ENCODE peak calls at places on chromosomes 5 and 9, in four cellular contexts. A, T, Y and L are unnamed samples.

GRCh38 chr9:16139781-16140180 is 586.9 kb downstream of the CCDC171 start:
- DNase-seq in A (no peak), T (no peak), Y (no peak), L (no peak)

GRCh38 chr5:93583799-93584530 is 943 bp downstream of the NR2F1 start:
- DNase-seq in A (peak; percentile 56), T (no peak), Y (no peak), L (peak; percentile 47)

GRCh38 chr5:88281322-88281721 is 12.7 kb upstream of the TMEM161B start:
- DNase-seq in A (no peak), T (no peak), Y (no peak), L (no peak)

GRCh38 chr5:143694357-143694756 is 117.6 kb upstream of the HMHB1 start:
- DNase-seq in A (no peak), T (no peak), Y (no peak), L (no peak)

GRCh38 chr5:113118298-113118697 is 141.7 kb downstream of the DCP2 start:
- DNase-seq in A (no peak), T (no peak), Y (no peak), L (no peak)

GRCh38 chr5:177366528-177367322 is 9.0 kb downstream of the RGS14 start:
- DNase-seq in A (peak; percentile 86), T (no peak), Y (peak; percentile 96), L (peak; percentile 68)

GRCh38 chr9:114737118-114737517 is 55.1 kb upstream of the TEX48 start:
- DNase-seq in A (no peak), T (no peak), Y (no peak), L (no peak)

GRCh38 chr5:24226492-24226891 is 418.3 kb downstream of the CDH10 start:
- DNase-seq in A (no peak), T (no peak), Y (no peak), L (no peak)

GRCh38 chr9:93059097-93059959 is 827 bp downstream of the SUSD3 start:
- DNase-seq in A (no peak), T (no peak), Y (peak; percentile 71), L (no peak)

GRCh38 chr9:97307500-97308163 is at the start of gene CCDC180:
- DNase-seq in A (peak; percentile 4), T (no peak), Y (no peak), L (no peak)

GRCh38 chr5:75021229-75021628 is 31.1 kb downstream of the GCNT4 start:
- DNase-seq in A (no peak), T (no peak), Y (no peak), L (no peak)

GRCh38 chr9:97889941-97890557 is 32.3 kb downstream of the TRMO start:
- DNase-seq in A (peak; percentile 22), T (no peak), Y (peak; percentile 83), L (no peak)

GRCh38 chr5:65837139-65837538 is 89.2 kb upstream of the ERBIN start:
- DNase-seq in A (no peak), T (peak; percentile 15), Y (no peak), L (peak; percentile 93)
- H3K9me1 ChIP-seq in A (no peaks in the 10 kb centered on the region), T (no peaks in the 10 kb centered on the region), Y (no peaks in the 10 kb centered on the region), L (peaks cover 3% of the 10 kb centered on the region)

GRCh38 chr5:158715592-158715991 is 384.1 kb downstream of the EBF1 start:
- DNase-seq in A (no peak), T (no peak), Y (no peak), L (no peak)

GRCh38 chr5:158716668-158717067 is 383.0 kb downstream of the EBF1 start:
- DNase-seq in A (peak; percentile 1), T (no peak), Y (no peak), L (no peak)

GRCh38 chr5:158722940-158723339 is 376.8 kb downstream of the EBF1 start:
- DNase-seq in A (no peak), T (no peak), Y (no peak), L (no peak)

GRCh38 chr5:158718738-158719505 is 380.8 kb downstream of the EBF1 start:
- DNase-seq in A (no peak), T (no peak), Y (no peak), L (peak; percentile 21)

GRCh38 chr5:158720316-158720715 is 379.4 kb downstream of the EBF1 start:
- DNase-seq in A (no peak), T (no peak), Y (no peak), L (no peak)
- H3K9me1 ChIP-seq in A (no peaks in the 10 kb centered on the region), T (no peaks in the 10 kb centered on the region), Y (no peaks in the 10 kb centered on the region), L (no peaks in the 10 kb centered on the region)

GRCh38 chr5:98786178-98786853 is 12.9 kb downstream of the RGMB start:
- DNase-seq in A (no peak), T (no peak), Y (no peak), L (no peak)
- H3K9me1 ChIP-seq in A (no peaks in the 10 kb centered on the region), T (peaks cover 6% of the 10 kb centered on the region), Y (no peaks in the 10 kb centered on the region), L (peaks cover 25% of the 10 kb centered on the region)

GRCh38 chr5:14671414-14671813 is 6.9 kb downstream of the OTULIN start:
- DNase-seq in A (peak; percentile 23), T (no peak), Y (no peak), L (peak; percentile 71)
- H3K9me1 ChIP-seq in A (no peaks in the 10 kb centered on the region), T (peaks cover 2% of the 10 kb centered on the region), Y (peaks cover 3% of the 10 kb centered on the region), L (peaks cover 26% of the 10 kb centered on the region)

GRCh38 chr5:118705931-118706330 is 282.4 kb downstream of the DTWD2 start:
- DNase-seq in A (no peak), T (no peak), Y (no peak), L (no peak)

GRCh38 chr5:118701796-118702195 is 286.6 kb downstream of the DTWD2 start:
- DNase-seq in A (no peak), T (no peak), Y (no peak), L (no peak)

GRCh38 chr5:118700510-118700909 is 287.8 kb downstream of the DTWD2 start:
- DNase-seq in A (no peak), T (no peak), Y (no peak), L (no peak)

GRCh38 chr5:118698774-118699173 is 289.6 kb downstream of the DTWD2 start:
- DNase-seq in A (no peak), T (no peak), Y (no peak), L (no peak)

GRCh38 chr5:118703241-118703640 is 285.1 kb downstream of the DTWD2 start:
- DNase-seq in A (no peak), T (no peak), Y (no peak), L (no peak)
- H3K9me1 ChIP-seq in A (no peaks in the 10 kb centered on the region), T (no peaks in the 10 kb centered on the region), Y (no peaks in the 10 kb centered on the region), L (no peaks in the 10 kb centered on the region)

DNA sequence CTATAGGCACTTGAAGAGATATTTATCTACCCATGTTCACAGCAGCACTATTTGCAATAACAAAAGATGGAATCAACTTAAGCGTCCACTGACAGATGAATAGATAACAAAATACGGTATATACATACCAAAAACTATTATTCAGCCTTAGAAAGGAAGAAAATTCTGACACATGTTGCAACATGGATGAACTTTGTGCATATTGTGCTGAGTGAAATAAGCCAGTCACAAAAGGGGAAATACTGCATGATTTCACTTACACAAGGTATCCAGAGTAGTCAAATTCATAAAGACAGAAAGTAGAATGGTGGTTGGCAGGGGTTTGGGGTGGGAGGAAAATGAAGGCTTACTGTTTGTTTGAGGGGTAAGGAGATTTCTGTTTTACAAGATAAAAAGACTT is 66.0 kb downstream of the FBN2 start:
- DNase-seq in A (no peak), T (no peak), Y (no peak), L (no peak)
- H3K9me1 ChIP-seq in A (no peaks in the 10 kb centered on the region), T (no peaks in the 10 kb centered on the region), Y (no peaks in the 10 kb centered on the region), L (no peaks in the 10 kb centered on the region)

DNA sequence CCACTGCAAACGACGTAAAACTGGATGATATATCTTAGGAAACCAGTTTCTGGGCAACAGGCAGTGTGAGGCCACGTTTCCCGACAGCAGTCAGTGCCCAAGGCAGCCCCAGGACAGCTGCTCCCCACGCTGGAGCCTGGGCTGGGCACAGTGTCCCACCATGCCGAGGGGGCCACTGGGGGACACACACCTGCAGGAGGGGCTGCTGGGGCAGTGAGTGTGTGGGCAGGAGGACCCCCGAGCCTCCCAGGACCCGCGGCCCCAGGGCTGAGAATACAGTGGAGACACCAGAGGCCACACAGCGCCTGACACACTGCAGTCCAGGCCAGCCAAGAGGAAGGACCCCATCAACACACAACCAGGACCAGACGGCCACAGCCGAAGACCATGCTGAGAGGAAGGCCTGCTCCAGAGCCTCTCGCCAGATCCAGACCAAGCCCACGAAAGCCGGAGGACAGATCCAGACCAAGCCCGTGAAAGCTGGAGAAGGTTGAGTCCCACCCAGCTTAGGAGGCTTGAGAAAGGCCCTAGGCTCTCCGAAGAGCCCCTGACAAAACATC is 26.1 kb downstream of the EXD3 start:
- DNase-seq in A (no peak), T (no peak), Y (no peak), L (no peak)
- H3K9me1 ChIP-seq in A (no peaks in the 10 kb centered on the region), T (no peaks in the 10 kb centered on the region), Y (no peaks in the 10 kb centered on the region), L (peaks cover 3% of the 10 kb centered on the region)

DNA sequence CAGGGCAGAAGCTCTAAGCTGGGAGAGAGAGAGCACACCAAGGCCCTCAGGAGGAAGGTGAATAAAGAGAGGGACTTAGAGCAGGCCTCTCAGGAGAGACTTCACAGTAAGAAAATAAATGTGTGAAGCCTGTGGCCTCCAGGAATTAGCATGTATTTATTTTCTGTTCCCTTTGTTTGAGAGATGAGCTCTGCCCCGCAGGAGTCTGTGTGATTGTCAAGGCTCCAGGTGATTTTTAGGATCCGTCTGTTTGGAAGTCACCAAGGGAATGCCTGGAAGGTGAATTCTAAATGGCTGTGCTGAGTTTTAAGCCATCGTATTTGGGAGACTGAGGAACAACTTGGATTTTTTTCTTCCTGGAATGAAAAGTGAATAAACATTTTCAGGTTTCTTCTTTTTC is 108.3 kb upstream of the ICE1 start:
- DNase-seq in A (no peak), T (no peak), Y (no peak), L (no peak)
- H3K9me1 ChIP-seq in A (no peaks in the 10 kb centered on the region), T (no peaks in the 10 kb centered on the region), Y (no peaks in the 10 kb centered on the region), L (no peaks in the 10 kb centered on the region)